ENCODE peak calls at places on chromosomes 13 and 19, in nine cellular contexts. S is iris pigment epithelial cell; N is NCI-H146; Z is endodermal cell; K is breast epithelium; F is AG20443; C is heart right ventricle; H is T-helper 1 cell; V is activated naive CD4-positive, alpha-beta T cell treated with anti-CD3 and anti-CD28 coated beads for 36 hours. L is an unnamed sample.

GRCh38 chr19:12800873-12801465 is 631 bp downstream of the PRDX2 start:
- DNase-seq in S (no peak), N (peak; percentile 65), Z (peak; percentile 73), K (no peak), F (peak; percentile 24), C (no peak), H (no peak), V (peak; percentile 45), L (no peak)

GRCh38 chr19:37997911-37998344 is 90.9 kb downstream of the SIPA1L3 start:
- DNase-seq in S (peak; percentile 94), N (no peak), Z (no peak), K (no peak), F (peak; percentile 79), C (no peak), H (no peak), V (peak; percentile 62), L (peak; percentile 96)

GRCh38 chr19:1651548-1652394 is 644 bp downstream of the TCF3 start:
- DNase-seq in S (peak; percentile 52), N (peak; percentile 33), Z (no peak), K (no peak), F (peak; percentile 74), C (no peak), H (peak; percentile 33), V (peak; percentile 58), L (no peak)

GRCh38 chr13:73833331-73834070 is 300.7 kb downstream of the KLF12 start:
- DNase-seq in S (no peak), N (no peak), Z (no peak), K (no peak), F (no peak), C (no peak), H (no peak), V (no peak), L (no peak)

GRCh38 chr19:16061943-16062342 is 14.4 kb upstream of the TPM4 start:
- DNase-seq in S (no peak), N (no peak), Z (no peak), K (no peak), F (no peak), C (no peak), H (no peak), V (peak; percentile 45), L (no peak)

GRCh38 chr13:22053053-22053452 is 382.2 kb downstream of the FGF9 start:
- DNase-seq in S (no peak), N (no peak), Z (no peak), K (no peak), F (no peak), C (no peak), H (no peak), V (no peak), L (no peak)

GRCh38 chr19:53868892-53869804 is 1.5 kb downstream of the MYADM start:
- DNase-seq in S (peak; percentile 96), N (peak; percentile 37), Z (peak; percentile 95), K (peak; percentile 93), F (peak; percentile 82), C (peak; percentile 91), H (peak; percentile 87), V (peak; percentile 82), L (no peak)

GRCh38 chr13:41315466-41316047 is 4.5 kb downstream of the NAA16 start:
- DNase-seq in S (peak; percentile 55), N (no peak), Z (no peak), K (no peak), F (peak; percentile 19), C (no peak), H (no peak), V (no peak), L (no peak)

GRCh38 chr13:34757441-34757840 is 184.6 kb upstream of the NBEA start:
- DNase-seq in S (no peak), N (no peak), Z (no peak), K (no peak), F (no peak), C (no peak), H (no peak), V (no peak), L (no peak)

GRCh38 chr19:45428385-45429231 is 4.9 kb upstream of the ERCC1 start:
- DNase-seq in S (no peak), N (no peak), Z (peak; percentile 88), K (no peak), F (peak; percentile 81), C (peak; percentile 76), H (no peak), V (peak; percentile 31), L (no peak)

GRCh38 chr13:54949735-54950134 is 1921.1 kb downstream of the OLFM4 start:
- DNase-seq in S (no peak), N (no peak), Z (no peak), K (no peak), F (no peak), C (no peak), H (no peak), V (no peak), L (peak; percentile 0)

GRCh38 chr13:77325371-77325941 is 1.4 kb downstream of the MYCBP2 start:
- DNase-seq in S (no peak), N (no peak), Z (no peak), K (no peak), F (no peak), C (no peak), H (no peak), V (no peak), L (no peak)

GRCh38 chr19:6271721-6272410 is 7.9 kb downstream of the MLLT1 start:
- DNase-seq in S (peak; percentile 69), N (no peak), Z (peak; percentile 53), K (peak; percentile 75), F (peak; percentile 90), C (peak; percentile 89), H (no peak), V (no peak), L (no peak)

GRCh38 chr19:5686326-5686646 is 3.8 kb upstream of the RPL36 start:
- DNase-seq in S (no peak), N (no peak), Z (no peak), K (no peak), F (no peak), C (no peak), H (no peak), V (no peak), L (no peak)

GRCh38 chr19:33373701-33374405 is at the start of gene CEBPG:
- DNase-seq in S (peak; percentile 52), N (peak; percentile 72), Z (no peak), K (no peak), F (peak; percentile 88), C (peak; percentile 61), H (peak; percentile 52), V (peak; percentile 67), L (no peak)

GRCh38 chr19:19399733-19400438 is 5.6 kb upstream of the GATAD2A start:
- DNase-seq in S (peak; percentile 47), N (no peak), Z (no peak), K (no peak), F (no peak), C (no peak), H (no peak), V (no peak), L (no peak)

GRCh38 chr13:26051231-26052135 is at the start of gene SHISA2:
- DNase-seq in S (peak; percentile 63), N (peak; percentile 44), Z (peak; percentile 90), K (no peak), F (peak; percentile 90), C (no peak), H (no peak), V (peak; percentile 34), L (no peak)

GRCh38 chr19:2726904-2727639 is 5.9 kb upstream of the DIRAS1 start:
- DNase-seq in S (no peak), N (peak; percentile 22), Z (no peak), K (no peak), F (no peak), C (no peak), H (no peak), V (no peak), L (no peak)

GRCh38 chr13:99425485-99426341 is 75.6 kb upstream of the TM9SF2 start:
- DNase-seq in S (no peak), N (no peak), Z (no peak), K (no peak), F (no peak), C (no peak), H (peak; percentile 41), V (peak; percentile 84), L (no peak)

GRCh38 chr19:48495391-48495790 is 16.2 kb downstream of the LMTK3 start:
- DNase-seq in S (no peak), N (no peak), Z (no peak), K (no peak), F (no peak), C (no peak), H (no peak), V (no peak), L (no peak)